ENCODE peak calls at places on chromosomes 11 and 22, in four cellular contexts. H is heart left ventricle, E is aorta, X is right lobe of liver. Z is an unnamed sample. For H3K4me1, the result is how much of the 10 kb centered on the place peaks cover.

GRCh38 chr11:130648601-130649000 is 200.2 kb downstream of the ADAMTS15 start:
- ATAC-seq in H (peak), E (peak), X (no peak), Z (no peak)

GRCh38 chr11:2428322-2428795 is 16.0 kb downstream of the TRPM5 start:
- ATAC-seq in X (peak), E (peak), H (peak), Z (peak)

GRCh38 chr11:5620606-5621521 is 3.9 kb upstream of the TRIM34 start:
- ATAC-seq in X (peak), H (peak), E (peak), Z (no peak)

GRCh38 chr11:74682731-74683278 is 48.4 kb downstream of the CHRDL2 start:
- ATAC-seq in H (no peak), X (no peak), E (no peak), Z (no peak)

GRCh38 chr11:113906515-113906914 is 1.9 kb downstream of the HTR3B start:
- ATAC-seq in X (peak), H (no peak), E (no peak), Z (no peak)

GRCh38 chr22:41555325-41555724 is 5.5 kb upstream of the CSDC2 start:
- ATAC-seq in X (no peak), E (no peak), H (no peak), Z (no peak)

GRCh38 chr11:24422371-24422770 is 74.5 kb upstream of the LUZP2 start:
- ATAC-seq in X (no peak), E (no peak), H (no peak), Z (no peak)

GRCh38 chr11:126277780-126278179 is 5.1 kb upstream of the TIRAP start:
- ATAC-seq in H (no peak), X (peak), E (no peak), Z (no peak)

GRCh38 chr22:43345761-43346261 is 2.6 kb upstream of the SCUBE1 start:
- ATAC-seq in X (peak), H (peak), E (no peak), Z (no peak)

GRCh38 chr22:28674121-28674563 is 5.5 kb downstream of the TTC28 start:
- ATAC-seq in E (no peak), H (no peak), X (no peak), Z (no peak)

GRCh38 chr22:36936362-36937116 is 23.1 kb downstream of the CSF2RB start:
- ATAC-seq in H (peak), E (no peak), X (peak), Z (no peak)

GRCh38 chr11:116707250-116707649 is 65.5 kb downstream of the BUD13 start:
- ATAC-seq in H (peak), E (no peak), X (peak), Z (no peak)

GRCh38 chr11:111913997-111914396 is 1.5 kb downstream of the HSPB2 start:
- ATAC-seq in E (peak), H (peak), X (no peak), Z (peak)

GRCh38 chr11:119734788-119735187 is 5.8 kb upstream of the NECTIN1 start:
- ATAC-seq in H (no peak), X (no peak), E (no peak), Z (no peak)

GRCh38 chr22:38965614-38966378 is 8.4 kb downstream of the APOBEC3A start:
- ATAC-seq in E (no peak), X (no peak), H (no peak), Z (no peak)

GRCh38 chr11:41784513-41785335 is 325.3 kb upstream of the LRRC4C start:
- ATAC-seq in H (no peak), E (no peak), X (no peak), Z (no peak)

GRCh38 chr11:70433038-70433437 is 34.7 kb downstream of the CTTN start:
- ATAC-seq in X (no peak), E (no peak), H (no peak), Z (no peak)

GRCh38 chr11:108624196-108624925 is 30.8 kb upstream of the EXPH5 start:
- ATAC-seq in X (no peak), E (no peak), H (no peak), Z (no peak)

GRCh38 chr11:23725752-23726151 is 771.1 kb upstream of the LUZP2 start:
- ATAC-seq in H (no peak), X (no peak), E (no peak), Z (no peak)

GRCh38 chr11:81744336-81745116 is 989.1 kb downstream of the FAM181B start:
- ATAC-seq in E (peak), H (no peak), X (no peak), Z (no peak)

GRCh38 chr22:20267441-20268288 is 453 bp downstream of the RTN4R start:
- ATAC-seq in H (no peak), E (no peak), X (peak), Z (no peak)

GRCh38 chr22:35452351-35452781 is 52.4 kb downstream of the MCM5 start:
- ATAC-seq in E (no peak), H (no peak), X (no peak), Z (no peak)

GRCh38 chr22:37163096-37163489 is 13.4 kb upstream of the IL2RB start:
- ATAC-seq in H (no peak), E (no peak), X (no peak), Z (no peak)

GRCh38 chr11:95688015-95688414 is 101.6 kb downstream of the FAM76B start:
- ATAC-seq in X (no peak), E (no peak), H (no peak), Z (no peak)

GRCh38 chr11:107898270-107898669 is 30.0 kb upstream of the RAB39A start:
- ATAC-seq in E (peak), H (no peak), X (peak), Z (no peak)

GRCh38 chr11:130180491-130180890 is 20.9 kb downstream of the ST14 start:
- ATAC-seq in E (no peak), X (peak), H (peak), Z (peak)

GRCh38 chr11:44286268-44286880 is 23.6 kb downstream of the ALX4 start:
- ATAC-seq in E (peak), H (peak), X (peak), Z (no peak)

GRCh38 chr11:14001597-14001996 is 39.1 kb downstream of the SPON1 start:
- ATAC-seq in E (no peak), H (no peak), X (no peak), Z (no peak)

GRCh38 chr11:2390871-2391662 is 9.5 kb upstream of the TSSC4 start:
- ATAC-seq in X (no peak), H (peak), E (peak), Z (peak)

GRCh38 chr22:46092646-46093410 is 57.5 kb upstream of the PPARA start:
- ATAC-seq in E (no peak), H (no peak), X (no peak), Z (no peak)
- H3K4me1 ChIP-seq in E (under half), H (half or more), X (under half), Z (half or more)

GRCh38 chr11:68334923-68335322 is 22.5 kb downstream of the LRP5 start:
- ATAC-seq in E (no peak), H (no peak), X (no peak), Z (no peak)
- H3K4me1 ChIP-seq in E (under half), H (under half), X (under half), Z (under half)

GRCh38 chr11:9569588-9570164 is 3.8 kb upstream of the WEE1 start:
- ATAC-seq in E (no peak), X (no peak), H (no peak), Z (no peak)

GRCh38 chr11:9566561-9567063 is 6.9 kb upstream of the WEE1 start:
- ATAC-seq in X (no peak), E (peak), H (peak), Z (peak)

GRCh38 chr11:9567401-9567800 is 6.1 kb upstream of the WEE1 start:
- ATAC-seq in E (no peak), X (no peak), H (no peak), Z (no peak)

GRCh38 chr11:9568854-9569587 is 4.4 kb upstream of the WEE1 start:
- ATAC-seq in X (peak), E (peak), H (peak), Z (peak)

GRCh38 chr11:9568161-9568853 is 5.2 kb upstream of the WEE1 start:
- ATAC-seq in H (no peak), E (no peak), X (no peak), Z (no peak)
- H3K4me1 ChIP-seq in H (under half), E (under half), X (under half), Z (half or more)

DNA sequence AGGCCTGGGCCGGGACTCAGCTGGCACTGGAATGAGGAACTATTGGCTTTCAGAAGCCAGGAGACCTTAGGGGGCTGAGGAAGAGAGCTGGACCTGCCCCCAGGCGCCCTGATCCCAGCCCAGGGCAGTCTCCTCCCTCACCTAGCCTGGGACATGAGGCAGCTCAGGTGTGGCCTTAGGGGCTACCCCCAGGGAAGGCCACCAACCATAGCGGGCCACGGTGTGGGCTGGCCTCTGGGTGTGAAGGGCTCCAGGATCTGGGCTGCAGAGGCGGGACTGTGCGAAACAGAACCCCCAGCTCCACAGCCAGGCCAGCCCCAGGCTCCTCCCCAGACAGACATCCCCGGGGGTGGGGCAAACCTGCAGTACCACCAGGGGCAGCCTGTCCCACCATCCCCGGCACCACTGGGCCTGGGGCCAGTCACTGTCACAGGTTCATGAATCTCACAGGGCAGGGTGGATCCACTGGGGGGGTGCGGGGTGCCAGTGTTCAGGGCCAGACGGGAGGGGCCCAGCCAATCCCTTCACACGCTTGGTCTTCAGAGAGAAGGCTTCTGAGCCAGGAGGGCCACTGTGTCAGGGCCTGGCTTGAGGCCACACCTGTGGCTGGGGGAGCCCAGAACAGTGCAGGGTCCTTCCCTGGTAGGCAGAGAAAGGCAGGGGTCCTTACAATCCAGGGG is 3.5 kb downstream of the PLXNB2 start:
- ATAC-seq in E (no peak), X (no peak), H (peak), Z (peak)
- H3K4me1 ChIP-seq in E (under half), X (under half), H (half or more), Z (under half)

GRCh38 chr11:15119352-15119751 is 4.6 kb downstream of the INSC start:
- ATAC-seq in H (no peak), E (no peak), X (no peak), Z (no peak)
- H3K4me1 ChIP-seq in H (under half), E (under half), X (under half), Z (under half)

DNA sequence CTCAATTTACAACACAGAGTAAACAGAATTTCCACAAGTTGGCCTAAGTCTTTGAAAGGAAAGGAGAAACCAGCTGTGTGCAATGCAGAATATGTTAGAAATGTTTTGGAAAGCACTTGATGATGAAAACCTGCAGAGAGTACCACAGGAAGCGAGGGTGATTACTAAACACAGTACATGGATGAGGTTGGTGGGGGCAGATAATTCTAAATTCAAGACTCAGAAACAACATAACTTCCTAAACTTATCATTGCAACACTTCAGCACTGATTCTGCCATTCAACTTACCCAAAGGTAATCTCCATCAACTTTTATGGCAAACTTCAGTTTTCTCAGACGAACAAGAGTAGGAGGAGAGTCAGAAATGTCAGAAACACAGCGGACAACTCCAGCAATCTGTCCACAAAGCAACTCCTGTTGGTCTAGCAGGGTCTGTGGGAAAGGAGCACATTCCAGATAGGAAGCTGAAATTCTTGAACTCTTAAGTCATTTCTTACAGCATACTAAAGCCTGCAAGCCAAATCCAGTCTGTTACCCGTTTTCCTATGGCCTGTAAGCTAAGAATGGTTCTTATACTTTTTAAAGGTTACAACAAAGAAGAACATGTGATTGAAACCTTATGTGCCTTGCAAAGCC is 6.8 kb downstream of the HPS4 start:
- ATAC-seq in H (no peak), X (no peak), E (no peak), Z (no peak)
- H3K4me1 ChIP-seq in H (under half), X (under half), E (under half), Z (under half)

DNA sequence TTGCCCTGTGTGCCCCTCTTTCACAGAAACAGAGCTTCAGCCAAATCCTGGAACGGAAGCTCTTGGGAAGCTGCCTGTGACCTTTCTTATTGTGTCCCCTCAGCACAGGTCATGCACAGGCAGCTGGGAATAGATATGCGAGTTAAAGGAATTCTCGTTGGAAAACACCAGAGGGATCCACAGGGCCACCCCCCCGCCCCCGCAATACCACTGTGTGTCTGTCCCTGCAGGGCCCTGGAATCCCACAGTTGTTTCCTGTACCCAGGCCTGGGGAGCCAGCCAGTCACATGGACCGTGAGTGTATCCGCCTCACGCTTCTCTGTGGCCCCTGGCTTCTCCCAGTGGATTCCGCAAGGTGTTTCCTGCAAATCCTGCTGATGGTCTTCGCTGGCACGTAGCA is 29.0 kb downstream of the TIMP3 start:
- ATAC-seq in X (peak), E (peak), H (peak), Z (peak)
- H3K4me1 ChIP-seq in X (under half), E (under half), H (half or more), Z (half or more)

GRCh38 chr11:48013269-48013901 is 33.0 kb downstream of the PTPRJ start:
- ATAC-seq in X (peak), E (peak), H (peak), Z (no peak)

GRCh38 chr11:48007677-48008076 is 27.3 kb downstream of the PTPRJ start:
- ATAC-seq in X (peak), E (no peak), H (peak), Z (peak)

GRCh38 chr11:48014917-48015316 is 34.6 kb downstream of the PTPRJ start:
- ATAC-seq in E (no peak), X (no peak), H (no peak), Z (no peak)

GRCh38 chr11:48012051-48012391 is 31.7 kb downstream of the PTPRJ start:
- ATAC-seq in H (peak), X (peak), E (no peak), Z (no peak)

DNA sequence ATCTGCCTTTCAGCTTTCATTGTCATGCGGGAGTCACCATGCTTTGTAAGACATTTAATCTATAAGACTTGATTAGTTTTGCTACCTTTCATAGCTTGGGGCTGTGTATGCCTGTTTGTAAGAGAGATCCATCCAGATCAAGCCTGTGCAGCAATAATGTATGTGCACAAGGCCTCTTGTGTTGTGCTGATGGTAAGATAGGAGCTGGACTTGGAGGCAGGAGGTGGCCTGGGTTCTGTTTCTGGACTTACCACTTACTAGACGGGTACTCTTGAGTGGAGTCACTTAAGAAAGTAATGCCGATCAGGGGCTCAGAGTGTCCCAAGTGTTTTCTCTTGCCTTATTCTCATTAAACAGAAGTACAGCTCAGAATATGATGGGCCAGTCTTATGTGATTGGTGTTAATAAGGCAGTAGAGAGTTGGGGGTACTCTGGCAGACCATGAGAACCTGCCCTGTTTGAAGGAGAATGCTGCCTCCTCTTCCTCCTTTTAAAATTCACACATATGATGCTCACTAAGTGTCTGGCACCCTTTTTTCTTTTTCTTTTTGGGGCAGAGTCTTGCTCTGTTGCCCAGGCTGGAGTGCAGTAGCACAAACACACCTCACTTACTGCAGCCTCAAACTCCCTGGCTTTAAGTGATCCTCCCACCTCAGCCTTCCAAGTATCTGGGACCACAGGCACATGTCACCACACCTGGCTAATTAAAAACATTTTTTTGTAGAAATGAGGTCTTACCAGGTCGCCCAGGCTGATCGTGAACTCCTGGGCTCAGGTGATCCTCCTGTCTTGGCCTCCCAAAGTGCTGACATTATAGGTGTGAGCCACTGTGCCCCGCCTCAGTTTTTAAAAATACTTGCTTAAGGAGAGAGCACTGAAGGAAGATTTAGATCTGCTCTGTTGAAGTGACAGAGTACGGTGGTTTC is 31.0 kb downstream of the PTPRJ start:
- ATAC-seq in E (no peak), X (no peak), H (no peak), Z (no peak)
- H3K4me1 ChIP-seq in E (under half), X (under half), H (under half), Z (under half)

GRCh38 chr11:66864924-66865697 is 8.2 kb downstream of the LRFN4 start:
- ATAC-seq in X (no peak), E (no peak), H (no peak), Z (no peak)
- H3K4me1 ChIP-seq in X (under half), E (under half), H (under half), Z (under half)

Z was measured in gastroesophageal sphincter.